ENCODE peak calls at places on chromosomes 6 and 20, in ten cellular contexts. One of them, this sample, is unnamed.
A peak's percentile ranks its signal among the peaks of the same experiment; 100 is the strongest.

GRCh38 chr20:21360686-21361085 is 36.6 kb downstream of the NKX2-4 start:
- DNase-seq in choroid plexus epithelial cell: peak; percentile 27
- DNase-seq in lower leg skin: no peak
- DNase-seq in testis: no peak
- DNase-seq in psoas muscle: no peak
- DNase-seq in cardiac muscle cell: peak; percentile 24
- DNase-seq in ovary: no peak
- DNase-seq in heart right ventricle: no peak
- DNase-seq in DND-41: no peak
- DNase-seq in kidney epithelial cell: no peak
- DNase-seq in this sample: peak; percentile 28

GRCh38 chr20:10636326-10636818 is 37.4 kb downstream of the JAG1 start:
- DNase-seq in ovary: peak; percentile 28
- DNase-seq in choroid plexus epithelial cell: peak; percentile 91
- DNase-seq in kidney epithelial cell: no peak
- DNase-seq in testis: no peak
- DNase-seq in cardiac muscle cell: peak; percentile 89
- DNase-seq in psoas muscle: no peak
- DNase-seq in lower leg skin: no peak
- DNase-seq in DND-41: no peak
- DNase-seq in heart right ventricle: peak; percentile 34
- DNase-seq in this sample: peak; percentile 90

GRCh38 chr6:135383297-135383696 is 114.2 kb downstream of the AHI1 start:
- DNase-seq in testis: no peak
- DNase-seq in psoas muscle: no peak
- DNase-seq in cardiac muscle cell: no peak
- DNase-seq in lower leg skin: no peak
- DNase-seq in heart right ventricle: no peak
- DNase-seq in kidney epithelial cell: no peak
- DNase-seq in DND-41: no peak
- DNase-seq in ovary: no peak
- DNase-seq in choroid plexus epithelial cell: no peak
- DNase-seq in this sample: no peak

GRCh38 chr6:142816024-142816423 is 129.0 kb downstream of the HIVEP2 start:
- DNase-seq in kidney epithelial cell: no peak
- DNase-seq in DND-41: no peak
- DNase-seq in testis: no peak
- DNase-seq in lower leg skin: no peak
- DNase-seq in ovary: no peak
- DNase-seq in choroid plexus epithelial cell: no peak
- DNase-seq in psoas muscle: no peak
- DNase-seq in heart right ventricle: no peak
- DNase-seq in cardiac muscle cell: peak; percentile 26
- DNase-seq in this sample: peak; percentile 54

GRCh38 chr6:3850451-3851203 is 1.5 kb downstream of the FAM50B start:
- DNase-seq in DND-41: no peak
- DNase-seq in testis: no peak
- DNase-seq in kidney epithelial cell: no peak
- DNase-seq in choroid plexus epithelial cell: no peak
- DNase-seq in ovary: no peak
- DNase-seq in cardiac muscle cell: no peak
- DNase-seq in heart right ventricle: no peak
- DNase-seq in lower leg skin: no peak
- DNase-seq in psoas muscle: no peak
- DNase-seq in this sample: no peak

GRCh38 chr6:100344761-100345160 is 120.0 kb downstream of the SIM1 start:
- DNase-seq in lower leg skin: no peak
- DNase-seq in kidney epithelial cell: no peak
- DNase-seq in choroid plexus epithelial cell: no peak
- DNase-seq in cardiac muscle cell: peak; percentile 18
- DNase-seq in DND-41: no peak
- DNase-seq in heart right ventricle: no peak
- DNase-seq in psoas muscle: no peak
- DNase-seq in ovary: no peak
- DNase-seq in testis: no peak
- DNase-seq in this sample: peak; percentile 84

GRCh38 chr20:61940491-61940890 is 125.2 kb downstream of the TAF4 start:
- DNase-seq in DND-41: no peak
- DNase-seq in psoas muscle: no peak
- DNase-seq in lower leg skin: no peak
- DNase-seq in ovary: no peak
- DNase-seq in testis: no peak
- DNase-seq in kidney epithelial cell: no peak
- DNase-seq in heart right ventricle: no peak
- DNase-seq in cardiac muscle cell: no peak
- DNase-seq in choroid plexus epithelial cell: no peak
- DNase-seq in this sample: no peak

GRCh38 chr6:113873043-113873667 is 16.0 kb downstream of the MARCKS start:
- DNase-seq in cardiac muscle cell: no peak
- DNase-seq in heart right ventricle: peak; percentile 15
- DNase-seq in lower leg skin: no peak
- DNase-seq in testis: peak; percentile 28
- DNase-seq in kidney epithelial cell: no peak
- DNase-seq in ovary: no peak
- DNase-seq in choroid plexus epithelial cell: no peak
- DNase-seq in psoas muscle: peak; percentile 30
- DNase-seq in DND-41: peak; percentile 71
- DNase-seq in this sample: no peak

DNA sequence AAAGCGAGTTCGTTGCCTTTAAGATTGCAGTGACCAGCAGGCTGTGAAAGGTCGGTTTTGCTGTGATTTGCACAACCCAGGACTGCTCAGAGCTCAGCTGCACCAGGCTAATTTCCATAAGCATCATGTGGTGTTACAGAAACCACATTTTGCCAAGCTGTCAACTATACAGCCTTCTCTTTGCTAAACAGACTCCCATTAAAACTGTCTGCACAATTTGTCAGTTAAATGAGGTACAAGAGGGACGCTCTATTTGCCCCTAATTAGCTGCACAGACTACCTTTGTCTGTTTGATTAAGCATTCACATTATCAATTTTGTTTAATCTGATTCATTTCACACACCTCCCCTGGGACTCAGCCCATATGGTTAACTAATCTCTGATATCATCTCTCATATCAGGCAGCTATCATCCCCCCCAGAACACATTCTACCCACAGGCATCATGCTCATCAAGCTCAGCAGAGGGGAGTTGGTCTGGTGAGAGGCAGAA is 62.1 kb downstream of the OLIG3 start:
- DNase-seq in ovary: no peak
- DNase-seq in heart right ventricle: no peak
- DNase-seq in lower leg skin: no peak
- DNase-seq in choroid plexus epithelial cell: no peak
- DNase-seq in kidney epithelial cell: no peak
- DNase-seq in testis: no peak
- DNase-seq in DND-41: no peak
- DNase-seq in psoas muscle: no peak
- DNase-seq in cardiac muscle cell: no peak
- DNase-seq in this sample: no peak
- H3K4me3 ChIP-seq in ovary: no peak overlapping the region
- H3K4me3 ChIP-seq in heart right ventricle: no peak overlapping the region
- H3K4me3 ChIP-seq in lower leg skin: no peak overlapping the region
- H3K4me3 ChIP-seq in choroid plexus epithelial cell: no peak overlapping the region
- H3K4me3 ChIP-seq in kidney epithelial cell: no peak overlapping the region
- H3K4me3 ChIP-seq in testis: no peak overlapping the region
- H3K4me3 ChIP-seq in DND-41: no peak overlapping the region
- H3K4me3 ChIP-seq in psoas muscle: no peak overlapping the region
- H3K4me3 ChIP-seq in cardiac muscle cell: no peak overlapping the region
- H3K4me3 ChIP-seq in this sample: no peak overlapping the region

GRCh38 chr20:63844384-63845025 is 13.4 kb upstream of the ZBTB46 start:
- DNase-seq in choroid plexus epithelial cell: no peak
- DNase-seq in lower leg skin: no peak
- DNase-seq in ovary: no peak
- DNase-seq in cardiac muscle cell: no peak
- DNase-seq in psoas muscle: no peak
- DNase-seq in DND-41: no peak
- DNase-seq in kidney epithelial cell: no peak
- DNase-seq in testis: no peak
- DNase-seq in heart right ventricle: no peak
- DNase-seq in this sample: no peak

GRCh38 chr20:63847374-63848002 is 13.8 kb upstream of the ABHD16B start:
- DNase-seq in DND-41: no peak
- DNase-seq in choroid plexus epithelial cell: peak; percentile 29
- DNase-seq in cardiac muscle cell: peak; percentile 68
- DNase-seq in ovary: peak; percentile 89
- DNase-seq in heart right ventricle: peak; percentile 72
- DNase-seq in psoas muscle: no peak
- DNase-seq in lower leg skin: no peak
- DNase-seq in kidney epithelial cell: no peak
- DNase-seq in testis: no peak
- DNase-seq in this sample: no peak

GRCh38 chr20:63848003-63848911 is 13.0 kb upstream of the ABHD16B start:
- DNase-seq in ovary: no peak
- DNase-seq in kidney epithelial cell: no peak
- DNase-seq in lower leg skin: no peak
- DNase-seq in psoas muscle: no peak
- DNase-seq in testis: no peak
- DNase-seq in heart right ventricle: no peak
- DNase-seq in DND-41: no peak
- DNase-seq in choroid plexus epithelial cell: no peak
- DNase-seq in cardiac muscle cell: no peak
- DNase-seq in this sample: no peak

GRCh38 chr20:63846938-63847373 is 14.3 kb upstream of the ABHD16B start:
- DNase-seq in DND-41: no peak
- DNase-seq in kidney epithelial cell: no peak
- DNase-seq in testis: no peak
- DNase-seq in choroid plexus epithelial cell: no peak
- DNase-seq in heart right ventricle: no peak
- DNase-seq in psoas muscle: no peak
- DNase-seq in ovary: no peak
- DNase-seq in cardiac muscle cell: no peak
- DNase-seq in lower leg skin: no peak
- DNase-seq in this sample: no peak

DNA sequence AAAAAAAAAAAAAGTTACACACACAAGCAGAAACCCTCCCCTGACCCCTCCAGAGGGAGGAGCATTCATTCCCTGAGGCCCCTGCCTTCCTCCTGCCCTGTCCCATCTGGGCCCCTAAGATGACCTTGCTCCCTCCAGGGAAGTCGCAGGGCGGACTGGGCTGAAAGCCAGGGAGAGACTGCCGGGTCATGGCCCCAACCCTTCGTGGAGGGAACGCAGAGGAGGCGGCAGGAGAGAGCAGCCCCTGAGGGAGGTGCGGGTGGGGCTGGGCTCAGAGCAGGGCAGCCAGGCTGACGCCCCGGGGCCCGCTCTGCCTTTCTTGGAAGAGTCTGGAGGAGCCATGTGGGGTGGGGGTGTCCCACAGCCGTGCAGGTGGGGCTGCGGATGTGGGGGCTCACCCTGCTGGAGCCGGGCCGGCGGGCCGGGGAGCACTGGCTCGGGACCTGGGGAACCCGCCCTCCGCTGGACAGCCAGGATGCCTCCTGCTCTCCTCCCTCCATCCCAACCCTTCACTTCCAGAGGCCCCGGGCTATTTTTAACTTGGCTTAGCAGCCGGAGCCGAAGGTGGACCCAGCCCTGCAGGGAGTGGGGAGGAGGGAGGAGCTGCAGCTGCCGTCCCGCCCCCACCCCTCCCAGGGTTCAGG is 15.0 kb upstream of the ABHD16B start:
- DNase-seq in cardiac muscle cell: peak; percentile 59
- DNase-seq in DND-41: no peak
- DNase-seq in heart right ventricle: peak; percentile 90
- DNase-seq in psoas muscle: peak; percentile 58
- DNase-seq in testis: peak; percentile 75
- DNase-seq in lower leg skin: no peak
- DNase-seq in choroid plexus epithelial cell: peak; percentile 61
- DNase-seq in kidney epithelial cell: no peak
- DNase-seq in ovary: peak; percentile 89
- DNase-seq in this sample: no peak
- TF ChIP-seq CTCF in cardiac muscle cell: no peak
- TF ChIP-seq CTCF in DND-41: no peak
- TF ChIP-seq CTCF in heart right ventricle: peak; percentile 25
- TF ChIP-seq CTCF in psoas muscle: no peak
- TF ChIP-seq CTCF in testis: no peak
- TF ChIP-seq CTCF in lower leg skin: no peak
- TF ChIP-seq CTCF in choroid plexus epithelial cell: no peak
- TF ChIP-seq CTCF in kidney epithelial cell: no peak
- TF ChIP-seq CTCF in ovary: no peak
- TF ChIP-seq CTCF in this sample: no peak

GRCh38 chr6:109482913-109483743 is at the start of gene ZBTB24:
- DNase-seq in psoas muscle: peak; percentile 92
- DNase-seq in ovary: peak; percentile 85
- DNase-seq in lower leg skin: peak; percentile 96
- DNase-seq in DND-41: peak; percentile 92
- DNase-seq in heart right ventricle: peak; percentile 87
- DNase-seq in testis: peak; percentile 92
- DNase-seq in choroid plexus epithelial cell: peak; percentile 93
- DNase-seq in cardiac muscle cell: peak; percentile 95
- DNase-seq in kidney epithelial cell: peak; percentile 34
- DNase-seq in this sample: peak; percentile 94

GRCh38 chr6:109478848-109479624 is 4.0 kb downstream of the ZBTB24 start:
- DNase-seq in choroid plexus epithelial cell: no peak
- DNase-seq in cardiac muscle cell: no peak
- DNase-seq in heart right ventricle: no peak
- DNase-seq in lower leg skin: no peak
- DNase-seq in psoas muscle: no peak
- DNase-seq in ovary: no peak
- DNase-seq in testis: no peak
- DNase-seq in kidney epithelial cell: no peak
- DNase-seq in DND-41: no peak
- DNase-seq in this sample: no peak

GRCh38 chr6:109483744-109484075 is 691 bp upstream of the ZBTB24 start:
- DNase-seq in lower leg skin: no peak
- DNase-seq in testis: no peak
- DNase-seq in psoas muscle: no peak
- DNase-seq in choroid plexus epithelial cell: peak; percentile 28
- DNase-seq in DND-41: no peak
- DNase-seq in cardiac muscle cell: no peak
- DNase-seq in ovary: no peak
- DNase-seq in kidney epithelial cell: no peak
- DNase-seq in heart right ventricle: no peak
- DNase-seq in this sample: no peak

GRCh38 chr6:109478222-109478805 is 4.7 kb downstream of the ZBTB24 start:
- DNase-seq in kidney epithelial cell: no peak
- DNase-seq in DND-41: no peak
- DNase-seq in choroid plexus epithelial cell: no peak
- DNase-seq in testis: no peak
- DNase-seq in heart right ventricle: no peak
- DNase-seq in cardiac muscle cell: no peak
- DNase-seq in psoas muscle: no peak
- DNase-seq in lower leg skin: no peak
- DNase-seq in ovary: no peak
- DNase-seq in this sample: no peak

GRCh38 chr6:109480993-109481480 is 2.0 kb downstream of the ZBTB24 start:
- DNase-seq in kidney epithelial cell: no peak
- DNase-seq in testis: no peak
- DNase-seq in lower leg skin: no peak
- DNase-seq in heart right ventricle: no peak
- DNase-seq in psoas muscle: no peak
- DNase-seq in choroid plexus epithelial cell: no peak
- DNase-seq in cardiac muscle cell: no peak
- DNase-seq in ovary: no peak
- DNase-seq in DND-41: no peak
- DNase-seq in this sample: no peak
- H3K4me3 ChIP-seq in kidney epithelial cell: no peak overlapping the region
- H3K4me3 ChIP-seq in testis: no peak overlapping the region
- H3K4me3 ChIP-seq in lower leg skin: no peak overlapping the region
- H3K4me3 ChIP-seq in heart right ventricle: no peak overlapping the region
- H3K4me3 ChIP-seq in psoas muscle: peak overlapping the region; percentile 96
- H3K4me3 ChIP-seq in choroid plexus epithelial cell: no peak overlapping the region
- H3K4me3 ChIP-seq in cardiac muscle cell: no peak overlapping the region
- H3K4me3 ChIP-seq in ovary: no peak overlapping the region
- H3K4me3 ChIP-seq in DND-41: peak overlapping the region; percentile 70
- H3K4me3 ChIP-seq in this sample: no peak overlapping the region

DNA sequence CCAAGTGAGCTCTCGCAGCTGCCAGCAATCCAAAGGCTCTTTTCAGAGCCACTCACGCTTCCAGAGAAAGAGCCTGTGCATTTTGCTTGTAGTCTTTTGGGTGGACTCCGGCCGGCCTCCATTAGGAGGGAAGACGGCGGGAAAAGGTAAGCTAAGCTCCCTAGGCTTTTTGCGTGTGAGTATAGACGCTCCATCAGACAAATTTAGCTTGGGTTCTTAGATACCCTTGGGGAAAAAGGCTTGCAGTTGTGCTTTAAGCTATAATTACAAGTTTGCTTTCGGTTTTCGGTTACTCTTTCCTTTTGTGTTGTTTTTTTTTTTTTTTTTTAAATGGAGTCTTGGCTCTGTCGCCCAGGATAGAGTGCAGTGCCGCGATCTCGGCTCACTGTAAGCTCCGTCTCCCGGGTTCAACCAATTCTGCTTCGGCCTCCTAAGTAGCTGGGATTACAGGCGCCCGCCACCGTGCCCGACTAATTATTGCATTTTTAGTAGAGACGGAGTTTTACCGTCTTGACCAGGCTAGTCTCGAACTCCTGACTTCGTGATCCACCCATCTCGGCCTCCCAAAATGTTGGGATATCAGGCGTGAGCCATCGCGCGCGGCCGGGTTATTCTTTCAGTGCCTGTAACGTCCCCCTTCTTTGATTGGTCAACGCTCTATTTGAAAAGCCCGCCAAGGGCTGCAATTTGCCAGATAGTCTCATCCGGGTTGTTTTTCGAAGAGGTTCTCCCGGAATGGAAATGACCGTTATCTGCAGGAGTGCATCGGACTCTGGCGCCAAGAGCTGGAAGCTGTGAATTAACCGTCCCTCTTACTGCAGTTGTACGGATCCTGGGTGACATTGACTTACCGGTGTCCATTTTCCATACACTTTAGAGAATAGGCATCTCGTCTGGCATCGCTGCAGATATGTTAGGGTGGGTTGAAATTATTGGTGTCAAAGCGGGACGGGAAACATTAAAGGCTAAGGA is 18.1 kb downstream of the OR2B2 start:
- DNase-seq in testis: peak; percentile 95
- DNase-seq in kidney epithelial cell: peak; percentile 85
- DNase-seq in DND-41: peak; percentile 89
- DNase-seq in lower leg skin: peak; percentile 96
- DNase-seq in choroid plexus epithelial cell: peak; percentile 97
- DNase-seq in psoas muscle: peak; percentile 83
- DNase-seq in heart right ventricle: peak; percentile 89
- DNase-seq in ovary: peak; percentile 74
- DNase-seq in cardiac muscle cell: peak; percentile 95
- DNase-seq in this sample: peak; percentile 97
- TF ChIP-seq CTCF in testis: no peak
- TF ChIP-seq CTCF in kidney epithelial cell: no peak
- TF ChIP-seq CTCF in DND-41: no peak
- TF ChIP-seq CTCF in lower leg skin: no peak
- TF ChIP-seq CTCF in choroid plexus epithelial cell: no peak
- TF ChIP-seq CTCF in psoas muscle: no peak
- TF ChIP-seq CTCF in heart right ventricle: no peak
- TF ChIP-seq CTCF in ovary: no peak
- TF ChIP-seq CTCF in cardiac muscle cell: no peak
- TF ChIP-seq CTCF in this sample: no peak